ENCODE peak calls at places on chromosomes 3 and 15, in eight cellular contexts. C is body of pancreas; W is psoas muscle; N is hepatocyte; O is heart right ventricle; S is mucosa of descending colon; X is Panc1; T is CD8-positive, alpha-beta T cell. H is an unnamed sample.
A peak's percentile ranks its signal among the peaks of the same experiment; 100 is the strongest.

GRCh38 chr3:29183346-29184087 is 97.4 kb upstream of the RBMS3 start:
- DNase-seq in W (no peak), C (no peak), T (no peak), N (no peak), O (no peak), S (no peak), X (no peak), H (no peak)

GRCh38 chr3:58082047-58082446 is 73.8 kb downstream of the FLNB start:
- DNase-seq in T (peak; percentile 26), N (no peak), X (no peak), O (peak; percentile 50), S (no peak), W (no peak), C (no peak), H (no peak)

GRCh38 chr15:68843425-68844311 is 23.0 kb upstream of the ANP32A start:
- DNase-seq in S (peak; percentile 37), N (peak; percentile 23), C (peak; percentile 23), O (no peak), X (no peak), T (peak; percentile 27), W (no peak), H (peak; percentile 61)

GRCh38 chr3:182384182-182384581 is 409.1 kb upstream of the ATP11B start:
- DNase-seq in W (no peak), T (no peak), S (no peak), O (no peak), C (no peak), X (no peak), N (no peak), H (no peak)

GRCh38 chr3:197458179-197458707 is 97.5 kb downstream of the BDH1 start:
- DNase-seq in O (no peak), N (peak; percentile 27), T (no peak), S (peak; percentile 73), W (no peak), C (no peak), X (no peak), H (peak; percentile 63)

GRCh38 chr3:14410501-14411165 is 8.2 kb downstream of the SLC6A6 start:
- DNase-seq in N (no peak), O (no peak), W (no peak), T (no peak), S (no peak), C (no peak), X (peak; percentile 61), H (no peak)

GRCh38 chr3:71006810-71007785 is 576.4 kb downstream of the FOXP1 start:
- DNase-seq in O (no peak), T (no peak), N (peak; percentile 17), X (no peak), C (peak; percentile 22), S (no peak), W (no peak), H (peak; percentile 60)

GRCh38 chr3:4474683-4475490 is 7.8 kb upstream of the SUMF1 start:
- DNase-seq in X (no peak), S (no peak), T (no peak), N (no peak), O (peak; percentile 67), C (peak; percentile 48), W (no peak), H (no peak)

GRCh38 chr3:59052803-59053411 is 3.1 kb upstream of the CFAP20DC start:
- DNase-seq in O (no peak), C (peak; percentile 16), N (peak; percentile 47), S (no peak), W (no peak), T (no peak), X (no peak), H (peak; percentile 24)

GRCh38 chr3:194201953-194202666 is 66.2 kb downstream of the HES1 start:
- DNase-seq in W (no peak), X (no peak), O (no peak), S (no peak), C (no peak), N (no peak), T (no peak), H (no peak)

GRCh38 chr3:65721386-65721785 is 317.3 kb downstream of the MAGI1 start:
- DNase-seq in X (no peak), T (no peak), S (no peak), N (no peak), C (no peak), O (no peak), W (no peak), H (peak; percentile 38)

GRCh38 chr3:144900366-144900765 is 928.7 kb downstream of the DIPK2A start:
- DNase-seq in T (no peak), O (no peak), W (no peak), X (no peak), N (no peak), C (no peak), S (no peak), H (no peak)

GRCh38 chr3:188901671-188902331 is 270.0 kb upstream of the TPRG1 start:
- DNase-seq in X (no peak), W (no peak), T (no peak), S (no peak), O (no peak), C (no peak), N (no peak), H (no peak)

GRCh38 chr3:148742127-148742526 is 44.4 kb downstream of the AGTR1 start:
- DNase-seq in N (no peak), W (no peak), T (no peak), O (no peak), X (no peak), S (no peak), C (no peak), H (peak; percentile 55)

GRCh38 chr3:48788544-48789162 is 59.0 kb downstream of the PRKAR2A start:
- DNase-seq in W (no peak), C (no peak), S (no peak), O (no peak), T (no peak), N (no peak), X (no peak), H (no peak)

GRCh38 chr15:73078722-73079121 is 26.5 kb downstream of the NEO1 start:
- DNase-seq in C (peak; percentile 36), S (no peak), W (no peak), X (no peak), T (no peak), N (peak; percentile 16), O (no peak), H (no peak)

GRCh38 chr15:98000249-98001203 is 40.0 kb downstream of the ARRDC4 start:
- DNase-seq in C (no peak), S (peak; percentile 56), O (no peak), N (peak; percentile 43), X (no peak), W (no peak), T (no peak), H (no peak)

GRCh38 chr15:59245583-59245982 is 38.9 kb downstream of the LDHAL6B start:
- DNase-seq in T (no peak), C (no peak), W (no peak), X (no peak), N (no peak), S (no peak), O (no peak), H (no peak)

GRCh38 chr15:59247364-59247763 is 40.7 kb downstream of the LDHAL6B start:
- DNase-seq in N (peak; percentile 76), X (peak; percentile 56), W (peak; percentile 54), S (no peak), C (peak; percentile 63), O (peak; percentile 62), T (peak; percentile 55), H (peak; percentile 67)

GRCh38 chr15:59242649-59243048 is 36.0 kb downstream of the LDHAL6B start:
- DNase-seq in X (no peak), S (no peak), T (no peak), O (no peak), N (no peak), W (no peak), C (no peak), H (no peak)

GRCh38 chr15:59243622-59244021 is 37.0 kb downstream of the LDHAL6B start:
- DNase-seq in C (no peak), T (no peak), O (no peak), W (no peak), N (no peak), X (no peak), S (no peak), H (no peak)

GRCh38 chr15:59244337-59244736 is 37.7 kb downstream of the LDHAL6B start:
- DNase-seq in C (no peak), W (no peak), X (no peak), T (no peak), O (no peak), N (peak; percentile 55), S (no peak), H (no peak)
- H3K4me1 ChIP-seq in C (no peaks in the 10 kb centered on the region), W (no peaks in the 10 kb centered on the region), X (peaks cover 3% of the 10 kb centered on the region), T (no peaks in the 10 kb centered on the region), O (peaks cover 22% of the 10 kb centered on the region), N (no peaks in the 10 kb centered on the region), S (no peaks in the 10 kb centered on the region), H (no peaks in the 10 kb centered on the region)

GRCh38 chr15:25863067-25863967 is at the start of gene ATP10A:
- DNase-seq in T (peak; percentile 49), O (peak; percentile 45), N (no peak), S (peak; percentile 55), W (peak; percentile 58), X (no peak), C (no peak), H (peak; percentile 63)

GRCh38 chr15:25863968-25864580 is 947 bp upstream of the ATP10A start:
- DNase-seq in X (no peak), N (no peak), S (no peak), T (no peak), W (no peak), O (no peak), C (no peak), H (no peak)

GRCh38 chr15:25862469-25863066 is 559 bp downstream of the ATP10A start:
- DNase-seq in N (peak; percentile 51), W (no peak), O (no peak), S (peak; percentile 54), C (no peak), X (no peak), T (peak; percentile 64), H (peak; percentile 35)

GRCh38 chr15:25860885-25861866 is 2.0 kb downstream of the ATP10A start:
- DNase-seq in X (no peak), N (no peak), T (peak; percentile 53), O (no peak), S (no peak), W (no peak), C (no peak), H (no peak)

DNA sequence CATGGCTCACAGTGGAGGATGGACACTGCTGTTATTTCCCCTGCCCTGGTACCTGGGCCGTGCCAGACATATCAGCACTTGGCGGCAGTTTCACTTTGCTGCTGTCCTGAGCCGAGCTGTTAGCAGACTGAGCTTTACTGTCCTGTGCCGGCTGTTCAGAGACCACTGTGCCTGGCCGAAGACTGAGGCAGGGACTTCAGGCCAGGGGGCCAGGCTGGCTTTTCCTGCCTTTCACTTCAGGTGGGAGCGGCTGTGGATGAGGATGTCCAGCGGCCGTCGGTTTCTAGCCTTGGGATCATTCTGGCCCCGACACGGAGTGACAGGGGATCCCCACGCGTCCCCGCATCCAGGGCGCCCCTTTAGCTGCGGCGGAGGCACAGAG is 1.0 kb downstream of the ATP10A start:
- DNase-seq in N (no peak), X (no peak), T (peak; percentile 29), S (no peak), W (no peak), O (no peak), C (no peak), H (no peak)
- H3K4me3 ChIP-seq in N (no peak overlapping the region), X (peak overlapping the region; percentile 18), T (peak overlapping the region; percentile 90), S (peak overlapping the region; percentile 4), W (peak overlapping the region; percentile 67), O (peak overlapping the region; percentile 64), C (no peak overlapping the region), H (peak overlapping the region; percentile 68)

GRCh38 chr3:13325092-13325491 is 95.0 kb downstream of the NUP210 start:
- DNase-seq in S (no peak), C (no peak), X (no peak), W (no peak), T (no peak), N (no peak), O (no peak), H (no peak)
- H3K36me3 ChIP-seq in S (no peaks in the 10 kb centered on the region), C (no peaks in the 10 kb centered on the region), X (no peaks in the 10 kb centered on the region), W (no peaks in the 10 kb centered on the region), T (peaks cover 89% of the 10 kb centered on the region), N (no peaks in the 10 kb centered on the region), O (no peaks in the 10 kb centered on the region), H (peaks cover 86% of the 10 kb centered on the region)

GRCh38 chr15:91779960-91780359 is 73.5 kb upstream of the SLCO3A1 start:
- DNase-seq in N (no peak), C (no peak), W (no peak), T (no peak), X (no peak), S (no peak), O (no peak), H (no peak)
- H3K4me1 ChIP-seq in N (no peaks in the 10 kb centered on the region), C (no peaks in the 10 kb centered on the region), W (peaks cover 14% of the 10 kb centered on the region), T (no peaks in the 10 kb centered on the region), X (no peaks in the 10 kb centered on the region), S (no peaks in the 10 kb centered on the region), O (no peaks in the 10 kb centered on the region), H (no peaks in the 10 kb centered on the region)